ENCODE peak calls at places on chromosome 22, in nine cellular contexts. H is activated T-helper 1 cell treated with anti-CD3 and anti-CD28 coated beads, Interleukin-12 subunit alpha, Interleukin-12 subunit beta, Interleukin-2, Interleukin-4 antibody, amounts not matched to agents 30 ng/mL and 10 ng/mL and 1 ng/mL, durations not matched to agents 14 hours and 24 hours and 36 hours; O is kidney epithelial cell; C is HTR-8/SVneo; Z is activated naive CD4-positive, alpha-beta T cell treated with Interleukin-2 at 50 U/mL for 16 hours; I is NCI-H2081 treated with DMSO at 0.1 percent for 48 hours; M is CD8-positive, alpha-beta memory T cell; W is A673; U is T follicular helper cell. B is an unnamed sample.

GRCh38 chr22:47123827-47124442 is 361.5 kb downstream of the TBC1D22A start:
- DNase-seq in M (no peak), I (no peak), U (no peak), H (no peak), W (peak), Z (no peak), C (no peak), O (no peak), B (peak)

GRCh38 chr22:30038219-30038618 is 42.0 kb upstream of the HORMAD2 start:
- DNase-seq in O (no peak), U (no peak), I (no peak), Z (no peak), W (no peak), M (no peak), H (no peak), C (no peak), B (no peak)

GRCh38 chr22:19356708-19357269 is 65.3 kb upstream of the CLTCL1 start:
- DNase-seq in O (no peak), U (no peak), Z (no peak), H (no peak), I (no peak), M (no peak), W (no peak), C (no peak), B (no peak)

GRCh38 chr22:38005943-38006342 is 21.6 kb upstream of the SOX10 start:
- DNase-seq in O (no peak), M (no peak), U (no peak), C (no peak), I (no peak), H (no peak), Z (no peak), W (no peak), B (no peak)

GRCh38 chr22:37206118-37206840 is 6.0 kb downstream of the SSTR3 start:
- DNase-seq in H (no peak), Z (no peak), M (no peak), C (no peak), I (no peak), U (no peak), O (no peak), W (no peak), B (peak)

GRCh38 chr22:20783844-20784723 is 10.2 kb downstream of the SERPIND1 start:
- DNase-seq in U (peak), H (peak), C (peak), Z (peak), I (no peak), W (peak), O (peak), M (peak), B (no peak)

GRCh38 chr22:31504282-31504681 is 7.9 kb downstream of the SFI1 start:
- DNase-seq in I (no peak), M (no peak), H (no peak), U (no peak), Z (no peak), W (no peak), O (no peak), C (no peak), B (no peak)

GRCh38 chr22:19103881-19104821 is 18.1 kb downstream of the DGCR2 start:
- DNase-seq in H (no peak), O (no peak), I (no peak), W (peak), M (no peak), C (no peak), Z (no peak), U (no peak), B (peak)

GRCh38 chr22:20118572-20119020 is 1.6 kb upstream of the TRMT2A start:
- DNase-seq in Z (no peak), O (no peak), U (no peak), M (peak), W (peak), H (no peak), I (no peak), C (no peak), B (no peak)

GRCh38 chr22:42500164-42500835 is 19.3 kb downstream of the RRP7A start:
- DNase-seq in U (peak), I (no peak), Z (peak), M (peak), O (no peak), W (peak), H (peak), C (no peak), B (peak)

B was measured in Peyer's patch.